ENCODE peak calls at places on chromosomes 7 and 10, in four cellular contexts. A, Z, C and L are unnamed samples. For H3K4me1, the result is how much of the 10 kb centered on the place peaks cover.

GRCh38 chr10:7107287-7107686 is 303.5 kb downstream of the SFMBT2 start:
- DNase-seq in C (no peak), Z (peak), A (no peak), L (no peak)

GRCh38 chr10:79112898-79113431 is 44.2 kb downstream of the ZMIZ1 start:
- DNase-seq in C (no peak), A (no peak), Z (no peak), L (no peak)

GRCh38 chr10:78207776-78208175 is 174.1 kb downstream of the RPS24 start:
- DNase-seq in Z (no peak), A (no peak), C (no peak), L (no peak)

GRCh38 chr7:16801111-16801542 is 3.7 kb downstream of the AGR2 start:
- DNase-seq in A (peak), Z (peak), C (peak), L (no peak)

GRCh38 chr10:104445359-104445758 is 91.7 kb downstream of the CFAP58 start:
- DNase-seq in A (no peak), Z (no peak), C (no peak), L (no peak)

GRCh38 chr10:118118751-118119150 is 72.0 kb upstream of the RAB11FIP2 start:
- DNase-seq in C (no peak), Z (no peak), A (no peak), L (no peak)

GRCh38 chr7:20229652-20230500 is 12.7 kb upstream of the MACC1 start:
- DNase-seq in Z (peak), C (no peak), A (no peak), L (no peak)

GRCh38 chr7:154994996-154995395 is 7.9 kb downstream of the PAXIP1 start:
- DNase-seq in C (no peak), A (no peak), Z (no peak), L (no peak)

GRCh38 chr10:390449-391100 is 255.3 kb downstream of the ZMYND11 start:
- DNase-seq in Z (no peak), C (no peak), A (no peak), L (no peak)

GRCh38 chr10:69861251-69862240 is 59.8 kb downstream of the COL13A1 start:
- DNase-seq in Z (peak), A (peak), C (peak), L (peak)

GRCh38 chr10:86658261-86658741 is 4.0 kb downstream of the OPN4 start:
- DNase-seq in C (no peak), Z (no peak), A (no peak), L (no peak)

GRCh38 chr10:80202934-80203834 is 2.2 kb downstream of the ANXA11 start:
- DNase-seq in Z (peak), C (peak), A (peak), L (no peak)

GRCh38 chr7:79683185-79683890 is 229.9 kb upstream of the MAGI2 start:
- DNase-seq in A (no peak), Z (no peak), C (no peak), L (no peak)

GRCh38 chr7:2003931-2004812 is 228.6 kb downstream of the MAD1L1 start:
- DNase-seq in C (no peak), A (no peak), Z (no peak), L (no peak)

GRCh38 chr7:22443370-22444180 is 56.4 kb downstream of the STEAP1B start:
- DNase-seq in Z (peak), A (no peak), C (peak), L (no peak)

GRCh38 chr7:128215739-128216138 is 25.3 kb upstream of the LEP start:
- DNase-seq in A (no peak), Z (no peak), C (no peak), L (no peak)

GRCh38 chr7:127758105-127758504 is 106.1 kb downstream of the SND1 start:
- DNase-seq in Z (no peak), C (no peak), A (no peak), L (no peak)

GRCh38 chr10:83539528-83540308 is 599.6 kb upstream of the GHITM start:
- DNase-seq in C (no peak), A (no peak), Z (no peak), L (no peak)

GRCh38 chr10:17225823-17226222 is 2.2 kb upstream of the VIM start:
- DNase-seq in Z (no peak), C (no peak), A (no peak), L (no peak)

GRCh38 chr7:157686285-157686894 is 349.6 kb downstream of the DNAJB6 start:
- DNase-seq in C (no peak), A (no peak), Z (no peak), L (no peak)

GRCh38 chr10:110192552-110192951 is 14.9 kb upstream of the MXI1 start:
- DNase-seq in C (no peak), Z (peak), A (no peak), L (no peak)

GRCh38 chr10:1203216-1203615 is 147.0 kb downstream of the WDR37 start:
- DNase-seq in A (no peak), Z (no peak), C (no peak), L (no peak)

GRCh38 chr7:137453356-137453755 is 109.8 kb upstream of the PTN start:
- DNase-seq in A (no peak), Z (no peak), C (no peak), L (no peak)

GRCh38 chr7:85068796-85069195 is 118.1 kb downstream of the SEMA3D start:
- DNase-seq in C (no peak), A (no peak), Z (no peak), L (no peak)

GRCh38 chr10:114271779-114272167 is 32.7 kb downstream of the VWA2 start:
- DNase-seq in Z (no peak), A (peak), C (no peak), L (peak)

GRCh38 chr7:98086231-98086855 is 20.3 kb upstream of the LMTK2 start:
- DNase-seq in Z (no peak), A (no peak), C (no peak), L (no peak)

GRCh38 chr10:22598488-22598887 is 115.9 kb downstream of the PIP4K2A start:
- DNase-seq in Z (peak), A (no peak), C (no peak), L (no peak)

GRCh38 chr7:155190608-155191536 is 106.8 kb upstream of the INSIG1 start:
- DNase-seq in A (no peak), C (no peak), Z (peak), L (no peak)

GRCh38 chr10:24363070-24363469 is 154.1 kb downstream of the KIAA1217 start:
- DNase-seq in A (no peak), Z (no peak), C (peak), L (no peak)

GRCh38 chr7:40331915-40332314 is 197.1 kb downstream of the SUGCT start:
- DNase-seq in Z (no peak), A (no peak), C (no peak), L (no peak)

GRCh38 chr10:61065010-61065409 is 121.0 kb upstream of the RHOBTB1 start:
- DNase-seq in C (peak), Z (no peak), A (no peak), L (no peak)
- H3K4me1 ChIP-seq in C (half or more), Z (under half), A (under half), L (under half)

DNA sequence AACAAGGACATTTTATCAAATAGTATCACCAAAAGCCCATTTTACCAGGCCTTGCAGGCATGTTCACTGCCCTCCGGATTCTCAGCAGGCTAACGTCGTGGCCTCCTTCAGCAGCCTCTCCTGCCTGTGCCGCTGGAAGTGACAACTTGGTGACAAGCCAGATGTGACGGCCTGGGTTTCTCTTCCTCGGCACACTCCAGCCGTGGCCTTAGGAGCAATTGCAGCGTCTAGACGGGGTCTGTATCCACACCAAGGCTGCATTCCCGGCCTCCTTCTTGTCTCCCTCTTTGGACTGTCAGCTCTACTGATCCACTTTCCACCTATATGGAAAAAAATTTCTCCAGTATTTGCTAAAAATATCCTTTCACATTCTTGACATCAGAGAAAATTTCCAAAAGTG is 145.3 kb upstream of the MGMT start:
- DNase-seq in Z (no peak), A (no peak), C (no peak), L (no peak)
- TF ChIP-seq TCF7L2 in Z (no peak), A (no peak), C (no peak), L (no peak)

DNA sequence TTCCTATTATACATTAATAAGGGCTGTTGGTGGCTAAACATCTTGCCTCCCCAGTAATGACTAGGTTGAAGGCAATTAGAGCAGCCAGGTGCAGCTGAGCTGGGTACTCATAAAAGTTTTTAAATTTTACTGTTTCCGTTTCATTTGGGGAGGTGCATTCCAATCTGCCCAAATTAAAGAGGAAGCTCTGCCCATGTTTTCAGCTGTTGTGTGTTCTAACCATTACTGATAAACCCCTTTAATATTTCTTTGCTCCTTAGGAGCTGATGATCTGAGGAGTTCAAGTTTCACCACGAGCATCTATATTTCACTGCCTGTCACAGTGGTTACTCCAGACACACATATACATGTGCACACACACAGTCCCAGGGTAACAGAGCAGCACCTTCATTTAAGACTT is 94.4 kb downstream of the JAZF1 start:
- DNase-seq in C (no peak), A (no peak), Z (no peak), L (no peak)
- H3K4me1 ChIP-seq in C (under half), A (under half), Z (under half), L (under half)

DNA sequence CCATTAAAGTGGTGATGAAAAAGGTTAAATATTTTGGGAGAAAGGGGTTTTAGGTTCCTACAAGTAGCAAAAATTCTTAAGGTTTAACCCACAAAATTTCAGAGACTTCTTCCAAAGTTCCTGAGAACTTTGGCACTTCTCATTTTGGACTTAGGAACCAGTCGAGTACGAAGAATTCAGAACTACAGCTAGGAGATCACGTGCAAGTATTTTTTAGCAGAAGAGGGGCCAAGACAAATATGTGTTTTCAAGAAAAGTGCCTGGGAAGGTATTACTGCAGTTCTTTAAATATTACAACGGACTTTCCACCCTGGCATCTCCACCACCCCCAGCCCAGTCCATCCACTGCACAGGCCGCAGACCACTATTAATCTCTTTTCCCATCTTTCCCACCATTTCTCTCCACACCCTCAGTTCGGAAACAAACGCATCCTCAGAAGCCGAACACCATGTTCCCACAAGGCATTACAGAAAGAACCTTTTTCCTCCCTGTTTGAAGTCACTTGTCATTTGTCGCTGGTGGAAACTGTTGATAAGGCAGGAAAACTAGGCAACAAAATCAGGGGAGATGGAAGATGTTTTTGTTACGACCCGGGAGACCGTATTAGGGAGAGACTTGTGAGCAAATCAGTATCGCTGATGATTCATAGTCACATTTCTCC is 7.1 kb downstream of the INHBA start:
- DNase-seq in Z (no peak), C (no peak), A (no peak), L (no peak)
- TF ChIP-seq TCF7L2 in Z (no peak), C (no peak), A (no peak), L (no peak)

GRCh38 chr10:12981570-12981969 is 19.9 kb downstream of the CCDC3 start:
- DNase-seq in Z (no peak), C (no peak), A (peak), L (peak)

GRCh38 chr10:12975906-12976305 is 25.6 kb downstream of the CCDC3 start:
- DNase-seq in A (no peak), Z (no peak), C (no peak), L (no peak)

GRCh38 chr10:12980080-12980656 is 21.3 kb downstream of the CCDC3 start:
- DNase-seq in Z (no peak), A (no peak), C (no peak), L (no peak)

GRCh38 chr10:12980713-12981306 is 20.7 kb downstream of the CCDC3 start:
- DNase-seq in C (no peak), A (no peak), Z (no peak), L (no peak)

GRCh38 chr10:12978885-12979284 is 22.6 kb downstream of the CCDC3 start:
- DNase-seq in Z (no peak), A (no peak), C (no peak), L (no peak)
- H3K4me1 ChIP-seq in Z (under half), A (under half), C (under half), L (under half)

GRCh38 chr10:76319666-76320065 is 888.2 kb downstream of the LRMDA start:
- DNase-seq in C (no peak), A (no peak), Z (no peak), L (no peak)
- TF ChIP-seq TCF7L2 in C (no peak), A (no peak), Z (no peak), L (no peak)

GRCh38 chr7:103341466-103341865 is 3.1 kb downstream of the DNAJC2 start:
- DNase-seq in A (no peak), Z (no peak), C (no peak), L (no peak)

GRCh38 chr7:103343332-103343731 is 1.2 kb downstream of the DNAJC2 start:
- DNase-seq in Z (peak), C (no peak), A (no peak), L (no peak)

GRCh38 chr7:103344453-103345149 is at the start of gene DNAJC2:
- DNase-seq in C (peak), Z (peak), A (peak), L (peak)

GRCh38 chr7:103347507-103348267 is at the start of gene PSMC2:
- DNase-seq in C (peak), Z (peak), A (peak), L (peak)

DNA sequence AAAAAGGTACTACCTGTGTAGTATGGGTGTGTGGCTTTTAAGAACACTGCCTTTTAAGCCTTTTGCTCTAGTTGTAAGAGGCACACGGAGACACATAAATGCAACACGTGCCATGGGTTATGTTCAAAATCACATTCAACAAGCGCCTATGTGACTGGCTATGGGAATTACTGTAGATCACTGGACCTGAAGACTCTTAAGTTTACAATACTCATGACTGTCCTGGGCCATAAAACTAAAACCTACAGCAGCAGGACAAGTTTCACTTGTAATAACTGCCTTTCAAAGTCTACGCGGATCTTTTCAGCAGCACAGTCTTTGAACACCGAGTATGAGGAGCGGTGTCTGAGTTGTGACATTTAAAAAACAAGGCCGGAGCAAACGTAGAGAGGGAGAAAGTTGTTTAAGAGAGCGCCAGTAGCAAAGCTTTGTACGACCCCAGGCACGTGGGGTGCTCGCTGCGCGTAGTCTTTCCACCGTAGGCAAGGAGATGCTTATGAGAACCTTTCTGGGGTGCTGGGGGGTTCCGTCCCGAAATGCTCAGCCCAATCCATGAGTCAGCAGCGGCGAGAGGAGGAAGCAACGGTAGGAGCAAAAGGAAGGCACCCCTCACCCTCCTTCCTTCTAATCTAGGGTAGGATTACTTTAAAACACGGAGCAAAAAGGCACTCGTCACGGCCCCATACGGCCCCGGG is 662 bp downstream of the DNAJC2 start:
- DNase-seq in Z (peak), C (peak), A (no peak), L (no peak)
- H3K4me1 ChIP-seq in Z (under half), C (under half), A (under half), L (under half)

DNA sequence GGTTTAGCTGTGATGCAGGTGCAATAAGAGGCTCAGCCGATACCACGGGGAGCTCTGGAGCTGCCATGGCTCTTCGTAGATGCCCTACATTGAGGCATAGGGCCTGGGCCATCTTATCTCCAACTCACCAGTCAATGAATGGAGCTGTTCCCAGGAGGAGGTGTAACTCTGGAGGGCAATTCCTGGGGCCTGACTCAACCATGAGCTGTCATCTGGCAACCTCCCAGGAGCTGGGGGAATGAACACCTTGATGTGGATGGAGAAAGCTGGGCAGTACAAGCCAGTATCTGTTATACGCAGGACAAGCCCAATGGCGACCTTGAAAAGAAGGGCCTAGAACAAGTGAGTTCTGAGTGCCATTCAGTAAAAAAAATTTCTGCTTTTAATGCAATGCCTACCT is 224.0 kb upstream of the PLXDC2 start:
- DNase-seq in Z (no peak), A (no peak), C (peak), L (no peak)
- TF ChIP-seq TCF7L2 in Z (no peak), A (peak), C (no peak), L (no peak)

DNA sequence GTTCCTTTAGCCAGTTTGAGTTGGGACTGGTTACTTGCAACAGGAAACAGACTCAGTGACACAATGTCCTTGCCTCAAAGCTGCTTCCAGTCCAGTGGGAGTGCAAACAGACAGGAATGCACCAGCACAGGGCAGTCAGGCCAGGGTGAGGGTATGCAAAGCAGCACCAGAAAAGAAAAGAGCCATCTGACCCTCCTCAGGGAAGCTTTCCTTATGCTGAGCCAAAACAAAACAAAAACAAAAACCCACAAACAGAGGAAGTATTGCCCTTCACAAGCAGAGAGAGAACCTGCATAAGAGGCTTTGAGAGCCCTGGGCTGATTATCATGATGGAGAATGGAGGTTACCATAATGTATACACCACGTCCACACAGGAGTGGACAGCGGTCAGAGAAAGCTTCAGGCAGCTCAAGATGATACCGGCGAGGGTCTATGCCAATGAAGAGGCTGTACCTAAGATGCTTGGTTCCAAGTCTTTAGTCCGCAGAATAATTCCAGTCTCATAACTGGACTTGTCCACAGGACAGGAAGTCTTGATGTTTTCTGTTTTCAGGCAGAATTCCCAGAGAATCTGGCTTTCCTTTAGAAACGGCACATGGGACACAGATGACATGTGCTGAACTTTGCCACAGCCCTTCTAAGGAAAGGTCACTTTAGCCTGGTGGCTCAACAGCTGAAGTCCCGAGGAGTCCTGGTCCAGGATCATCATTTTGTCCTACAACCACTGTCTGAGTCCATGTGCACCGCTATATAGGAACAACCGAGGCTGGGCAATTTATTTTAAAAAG is 263.3 kb downstream of the TNS3 start:
- DNase-seq in Z (no peak), C (no peak), A (no peak), L (no peak)
- H3K4me1 ChIP-seq in Z (under half), C (under half), A (under half), L (under half)

DNA sequence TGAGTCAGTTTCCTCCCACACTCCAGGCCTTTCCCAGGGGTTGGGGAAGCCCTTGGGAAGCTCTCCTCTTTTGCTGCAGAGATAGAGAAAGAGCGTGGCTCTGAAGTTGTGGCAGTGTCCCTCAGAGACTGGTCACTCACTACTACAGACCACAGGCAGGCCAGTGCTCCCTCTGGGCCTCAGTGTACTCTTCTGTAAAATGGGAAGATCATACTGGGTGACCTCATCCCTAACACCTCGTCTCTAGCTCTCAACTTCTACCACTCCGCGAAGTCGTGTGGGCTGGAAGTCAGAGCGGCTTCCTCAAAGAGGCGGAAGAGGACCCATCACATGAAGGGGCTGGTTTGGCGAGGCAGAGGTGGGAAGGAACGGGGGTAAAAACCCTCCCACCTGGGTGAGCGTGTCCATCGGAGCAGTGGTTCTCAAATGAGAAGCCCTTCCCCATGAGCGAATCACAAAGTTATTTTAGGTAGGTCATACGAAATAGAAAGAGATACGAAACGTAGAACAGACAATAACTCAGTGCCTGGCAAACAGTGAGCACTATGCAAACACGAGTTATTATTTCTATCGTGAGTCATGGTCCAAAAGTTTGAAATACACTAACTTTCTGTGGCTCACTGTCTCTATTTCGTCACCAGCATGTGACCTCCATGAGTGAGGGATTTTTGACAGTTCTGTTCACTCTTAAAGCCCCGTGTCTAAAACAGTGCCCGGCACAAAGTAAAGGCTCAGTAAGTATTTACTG is 32.7 kb downstream of the PRKAG2 start:
- DNase-seq in Z (no peak), A (no peak), C (peak), L (peak)
- TF ChIP-seq TCF7L2 in Z (no peak), A (no peak), C (no peak), L (no peak)